ENCODE peak calls at places on chromosomes 11 and 22, in seven cellular contexts. M, F, J, T, P, V and I are unnamed samples.

GRCh38 chr11:119445850-119446249 is 22.9 kb upstream of the THY1 start:
- DNase-seq in M (no peak), F (no peak), J (no peak), T (no peak), P (no peak), V (no peak), I (no peak)

GRCh38 chr11:6259638-6260019 is at the start of gene CCKBR:
- DNase-seq in M (no peak), F (no peak), J (no peak), T (peak; percentile 23), P (no peak), V (no peak), I (no peak)

GRCh38 chr11:2348986-2349385 is 28.1 kb upstream of the CD81 start:
- DNase-seq in M (no peak), F (no peak), J (no peak), T (no peak), P (no peak), V (no peak), I (no peak)

GRCh38 chr11:33258631-33259184 is 1.5 kb downstream of the HIPK3 start:
- DNase-seq in M (no peak), F (no peak), J (no peak), T (no peak), P (no peak), V (no peak), I (peak; percentile 8)

GRCh38 chr11:67484847-67485311 is 2.1 kb downstream of the AIP start:
- DNase-seq in M (no peak), F (no peak), J (no peak), T (peak; percentile 57), P (no peak), V (no peak), I (peak; percentile 75)

GRCh38 chr22:43289976-43290663 is 53.1 kb downstream of the SCUBE1 start:
- DNase-seq in M (no peak), F (no peak), J (peak; percentile 52), T (no peak), P (no peak), V (no peak), I (no peak)

GRCh38 chr11:17471501-17471900 is 5.1 kb downstream of the ABCC8 start:
- DNase-seq in M (no peak), F (peak; percentile 32), J (no peak), T (no peak), P (no peak), V (no peak), I (no peak)

GRCh38 chr11:15901046-15901445 is 455.3 kb downstream of the SOX6 start:
- DNase-seq in M (no peak), F (peak; percentile 87), J (no peak), T (no peak), P (no peak), V (no peak), I (no peak)

GRCh38 chr11:94574193-94574961 is 7.2 kb downstream of the PIWIL4 start:
- DNase-seq in M (no peak), F (peak; percentile 68), J (peak; percentile 31), T (no peak), P (no peak), V (no peak), I (no peak)

GRCh38 chr22:30000566-30000965 is 79.7 kb upstream of the HORMAD2 start:
- DNase-seq in M (no peak), F (peak; percentile 45), J (peak; percentile 31), T (no peak), P (no peak), V (no peak), I (peak; percentile 12)

GRCh38 chr11:43447124-43447523 is 88.4 kb downstream of the TTC17 start:
- DNase-seq in M (no peak), F (no peak), J (no peak), T (no peak), P (no peak), V (no peak), I (no peak)

GRCh38 chr11:95432714-95433503 is 201.9 kb upstream of the SESN3 start:
- DNase-seq in M (no peak), F (no peak), J (no peak), T (no peak), P (no peak), V (no peak), I (no peak)

GRCh38 chr11:94731921-94732601 is 36.1 kb upstream of the AMOTL1 start:
- DNase-seq in M (no peak), F (peak; percentile 95), J (peak; percentile 47), T (no peak), P (peak; percentile 13), V (no peak), I (no peak)